ENCODE peak calls at places on chromosomes 1 and 21, in ten cellular contexts. Y, G, M, W, S, L, H, R, E and U are unnamed samples.

GRCh38 chr1:157158967-157159366 is 20.8 kb upstream of the ETV3 start:
- DNase-seq in Y (no peak), G (no peak), M (no peak), W (no peak), S (no peak), L (no peak), H (no peak), R (no peak), E (no peak), U (no peak)

GRCh38 chr1:233689748-233690254 is 75.9 kb downstream of the KCNK1 start:
- DNase-seq in Y (no peak), G (no peak), M (no peak), W (no peak), S (no peak), L (no peak), H (no peak), R (no peak), E (no peak), U (no peak)

GRCh38 chr1:177185209-177185608 is 14.5 kb downstream of the BRINP2 start:
- DNase-seq in Y (no peak), G (no peak), M (no peak), W (no peak), S (no peak), L (no peak), H (no peak), R (no peak), E (peak; percentile 11), U (no peak)

GRCh38 chr1:19460535-19461351 is 24.6 kb downstream of the CAPZB start:
- DNase-seq in Y (no peak), G (no peak), M (no peak), W (no peak), S (no peak), L (no peak), H (no peak), R (no peak), E (no peak), U (no peak)

GRCh38 chr1:5681654-5682053 is 310.6 kb downstream of the NPHP4 start:
- DNase-seq in Y (no peak), G (no peak), M (no peak), W (no peak), S (no peak), L (no peak), H (no peak), R (no peak), E (no peak), U (no peak)

GRCh38 chr1:223776826-223777454 is 64.6 kb downstream of the CAPN2 start:
- DNase-seq in Y (peak; percentile 9), G (no peak), M (no peak), W (no peak), S (no peak), L (no peak), H (no peak), R (no peak), E (no peak), U (no peak)

GRCh38 chr1:10765304-10765703 is 31.1 kb downstream of the CASZ1 start:
- DNase-seq in Y (no peak), G (no peak), M (no peak), W (no peak), S (no peak), L (no peak), H (no peak), R (no peak), E (no peak), U (no peak)

GRCh38 chr21:44076316-44076715 is 30.9 kb upstream of the PWP2 start:
- DNase-seq in Y (no peak), G (no peak), M (no peak), W (no peak), S (no peak), L (no peak), H (no peak), R (no peak), E (no peak), U (peak; percentile 6)

GRCh38 chr21:38790038-38790437 is 15.7 kb upstream of the ETS2 start:
- DNase-seq in Y (no peak), G (no peak), M (no peak), W (no peak), S (no peak), L (no peak), H (no peak), R (no peak), E (no peak), U (no peak)

GRCh38 chr1:231693361-231694080 is 66.9 kb downstream of the DISC1 start:
- DNase-seq in Y (no peak), G (no peak), M (no peak), W (no peak), S (no peak), L (no peak), H (no peak), R (no peak), E (no peak), U (no peak)

GRCh38 chr21:31255846-31256395 is 88.1 kb downstream of the TIAM1 start:
- DNase-seq in Y (no peak), G (no peak), M (no peak), W (no peak), S (no peak), L (no peak), H (no peak), R (no peak), E (no peak), U (no peak)

GRCh38 chr1:228145498-228146425 is 4.0 kb upstream of the GJC2 start:
- DNase-seq in Y (no peak), G (no peak), M (no peak), W (no peak), S (no peak), L (no peak), H (no peak), R (no peak), E (no peak), U (peak; percentile 69)

GRCh38 chr1:162003061-162003824 is 20.4 kb downstream of the OLFML2B start:
- DNase-seq in Y (no peak), G (no peak), M (no peak), W (no peak), S (no peak), L (peak; percentile 85), H (peak; percentile 82), R (peak; percentile 100), E (no peak), U (no peak)

GRCh38 chr1:154445040-154445472 is 39.9 kb downstream of the IL6R start:
- DNase-seq in Y (no peak), G (no peak), M (peak; percentile 29), W (peak; percentile 39), S (no peak), L (peak; percentile 49), H (no peak), R (peak; percentile 82), E (peak; percentile 67), U (no peak)

GRCh38 chr21:45954271-45954670 is 27.3 kb upstream of the COL6A1 start:
- DNase-seq in Y (no peak), G (no peak), M (no peak), W (no peak), S (no peak), L (no peak), H (no peak), R (no peak), E (no peak), U (no peak)

GRCh38 chr1:175034775-175035174 is 11.6 kb upstream of the MRPS14 start:
- DNase-seq in Y (no peak), G (no peak), M (no peak), W (no peak), S (no peak), L (no peak), H (no peak), R (no peak), E (no peak), U (no peak)

GRCh38 chr21:43364851-43365424 is 62.0 kb downstream of the SIK1 start:
- DNase-seq in Y (no peak), G (no peak), M (no peak), W (no peak), S (no peak), L (no peak), H (no peak), R (no peak), E (no peak), U (no peak)

GRCh38 chr1:168093616-168094015 is 43.1 kb downstream of the GPR161 start:
- DNase-seq in Y (peak; percentile 48), G (no peak), M (no peak), W (no peak), S (no peak), L (no peak), H (no peak), R (no peak), E (no peak), U (no peak)

GRCh38 chr1:1788646-1789431 is 10.6 kb upstream of the NADK start:
- DNase-seq in Y (no peak), G (no peak), M (peak; percentile 17), W (no peak), S (no peak), L (no peak), H (no peak), R (no peak), E (peak; percentile 31), U (no peak)

GRCh38 chr1:28243685-28244439 is 7.9 kb downstream of the ATP5IF1 start:
- DNase-seq in Y (no peak), G (no peak), M (no peak), W (no peak), S (no peak), L (no peak), H (no peak), R (no peak), E (peak; percentile 35), U (no peak)

GRCh38 chr21:45539796-45540600 is 2.2 kb downstream of the SLC19A1 start:
- DNase-seq in Y (peak; percentile 54), G (no peak), M (no peak), W (no peak), S (no peak), L (no peak), H (peak; percentile 55), R (no peak), E (no peak), U (peak; percentile 65)

GRCh38 chr1:187226396-187226795 is 397.6 kb downstream of the PLA2G4A start:
- DNase-seq in Y (no peak), G (no peak), M (no peak), W (no peak), S (no peak), L (no peak), H (no peak), R (peak; percentile 59), E (no peak), U (no peak)

GRCh38 chr1:8133190-8133589 is 107.1 kb upstream of the ERRFI1 start:
- DNase-seq in Y (no peak), G (no peak), M (no peak), W (no peak), S (no peak), L (no peak), H (no peak), R (peak; percentile 46), E (no peak), U (no peak)

GRCh38 chr21:42220138-42220701 is 1.3 kb downstream of the ABCG1 start:
- DNase-seq in Y (peak; percentile 73), G (peak; percentile 43), M (peak; percentile 85), W (no peak), S (peak; percentile 67), L (no peak), H (peak; percentile 61), R (peak; percentile 63), E (no peak), U (peak; percentile 75)

GRCh38 chr1:26225033-26225831 is 8.8 kb upstream of the CEP85 start:
- DNase-seq in Y (no peak), G (peak; percentile 22), M (peak; percentile 44), W (no peak), S (peak; percentile 35), L (no peak), H (peak; percentile 71), R (peak; percentile 47), E (no peak), U (peak; percentile 85)

GRCh38 chr1:17521946-17522612 is 17.4 kb upstream of the ARHGEF10L start:
- DNase-seq in Y (no peak), G (no peak), M (no peak), W (no peak), S (no peak), L (no peak), H (no peak), R (no peak), E (no peak), U (no peak)

GRCh38 chr1:17857109-17857499 is 102.0 kb downstream of the ACTL8 start:
- DNase-seq in Y (no peak), G (no peak), M (no peak), W (no peak), S (no peak), L (no peak), H (no peak), R (no peak), E (no peak), U (no peak)

GRCh38 chr1:221741364-221741970 is 422 bp downstream of the DUSP10 start:
- DNase-seq in Y (no peak), G (no peak), M (no peak), W (no peak), S (no peak), L (no peak), H (peak; percentile 59), R (peak; percentile 66), E (peak; percentile 80), U (no peak)